ENCODE peak calls at places on chromosomes 5 and 9, in five cellular contexts. X, E, L, V and P are unnamed samples.

GRCh38 chr9:120610975-120611689 is 31.2 kb upstream of the CDK5RAP2 start:
- DNase-seq in X (no peak), E (no peak), L (no peak), V (peak; percentile 29), P (no peak)

GRCh38 chr5:4513381-4513780 is 626.7 kb upstream of the ADAMTS16 start:
- DNase-seq in X (no peak), E (no peak), L (no peak), V (no peak), P (no peak)

GRCh38 chr9:37437616-37438015 is 15.1 kb downstream of the GRHPR start:
- DNase-seq in X (no peak), E (no peak), L (no peak), V (no peak), P (no peak)

GRCh38 chr9:121026260-121026691 is 23.8 kb downstream of the C5 start:
- DNase-seq in X (no peak), E (no peak), L (no peak), V (peak; percentile 49), P (peak; percentile 15)

GRCh38 chr9:6938447-6938846 is 180.7 kb downstream of the KDM4C start:
- DNase-seq in X (no peak), E (no peak), L (no peak), V (peak; percentile 36), P (no peak)

GRCh38 chr9:36327903-36328302 is 69.7 kb upstream of the GNE start:
- DNase-seq in X (no peak), E (no peak), L (no peak), V (no peak), P (no peak)

GRCh38 chr5:126998201-126998631 is 32.1 kb downstream of the MARCHF3 start:
- DNase-seq in X (no peak), E (no peak), L (peak; percentile 72), V (no peak), P (no peak)

GRCh38 chr9:90998573-90998972 is 197.0 kb downstream of the SYK start:
- DNase-seq in X (no peak), E (no peak), L (no peak), V (no peak), P (no peak)

GRCh38 chr9:88230612-88231011 is 92.3 kb upstream of the SPATA31C2 start:
- DNase-seq in X (no peak), E (no peak), L (no peak), V (no peak), P (no peak)

GRCh38 chr5:171419663-171420428 is 399 bp downstream of the FGF18 start:
- DNase-seq in X (no peak), E (no peak), L (peak; percentile 83), V (no peak), P (peak; percentile 48)

GRCh38 chr5:52983731-52984620 is 5.2 kb upstream of the ITGA2 start:
- DNase-seq in X (no peak), E (no peak), L (no peak), V (no peak), P (no peak)

GRCh38 chr9:136728548-136729123 is 14.1 kb downstream of the LCN10 start:
- DNase-seq in X (no peak), E (no peak), L (peak; percentile 83), V (no peak), P (no peak)

GRCh38 chr5:41370482-41370881 is 139.9 kb downstream of the PLCXD3 start:
- DNase-seq in X (no peak), E (no peak), L (no peak), V (no peak), P (no peak)

GRCh38 chr5:1881273-1881586 is 1.5 kb downstream of the IRX4 start:
- DNase-seq in X (no peak), E (no peak), L (peak; percentile 90), V (no peak), P (no peak)

GRCh38 chr5:97071101-97071500 is 71.3 kb downstream of the LIX1 start:
- DNase-seq in X (peak; percentile 40), E (peak; percentile 11), L (no peak), V (no peak), P (no peak)

GRCh38 chr9:109342878-109343277 is 22.0 kb upstream of the EPB41L4B start:
- DNase-seq in X (no peak), E (no peak), L (no peak), V (no peak), P (peak; percentile 97)

GRCh38 chr5:66608501-66608900 is 12.3 kb downstream of the MAST4 start:
- DNase-seq in X (no peak), E (no peak), L (no peak), V (no peak), P (no peak)

GRCh38 chr5:139875957-139876356 is 80.3 kb downstream of the PSD2 start:
- DNase-seq in X (no peak), E (no peak), L (no peak), V (no peak), P (no peak)

GRCh38 chr5:69492391-69493234 is at the start of gene OCLN:
- DNase-seq in X (no peak), E (no peak), L (peak; percentile 98), V (peak; percentile 78), P (peak; percentile 90)

GRCh38 chr9:101172671-101173070 is 144.1 kb downstream of the PLPPR1 start:
- DNase-seq in X (no peak), E (no peak), L (no peak), V (no peak), P (no peak)

GRCh38 chr5:32936329-32936728 is 225.2 kb downstream of the NPR3 start:
- DNase-seq in X (no peak), E (no peak), L (no peak), V (no peak), P (no peak)

GRCh38 chr9:120935383-120935857 is 8.8 kb upstream of the TRAF1 start:
- DNase-seq in X (peak; percentile 97), E (peak; percentile 96), L (peak; percentile 21), V (no peak), P (peak; percentile 91)

GRCh38 chr9:84993105-84993504 is 323.6 kb downstream of the NTRK2 start:
- DNase-seq in X (no peak), E (no peak), L (peak; percentile 71), V (no peak), P (no peak)

GRCh38 chr5:4348919-4349318 is 753.3 kb downstream of the IRX1 start:
- DNase-seq in X (no peak), E (no peak), L (no peak), V (no peak), P (no peak)

GRCh38 chr9:105158020-105158419 is 86.4 kb upstream of the SLC44A1 start:
- DNase-seq in X (no peak), E (no peak), L (no peak), V (no peak), P (no peak)
- H3K4me1 ChIP-seq in X (no peaks in the 10 kb centered on the region), E (no peaks in the 10 kb centered on the region), L (no peaks in the 10 kb centered on the region), V (peaks cover 32% of the 10 kb centered on the region), P (no peaks in the 10 kb centered on the region)

DNA sequence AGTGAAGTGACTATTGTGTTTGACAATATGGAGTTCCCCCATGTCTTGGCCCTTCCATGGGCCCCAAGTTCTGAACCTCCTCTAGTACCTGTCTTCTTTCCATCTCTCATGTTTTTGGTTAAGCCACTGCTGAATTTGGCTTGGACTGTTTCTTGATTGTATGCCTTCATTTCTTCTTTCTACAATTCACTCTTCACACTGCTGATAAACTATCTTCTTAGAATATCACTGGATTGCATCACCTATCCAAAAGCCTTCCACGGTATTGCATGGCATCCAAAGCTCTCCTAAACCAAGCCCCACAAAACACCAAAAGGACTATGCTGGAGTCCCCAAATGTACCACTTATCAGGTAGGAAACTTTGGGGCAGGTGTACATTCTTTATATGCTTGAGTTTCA is 4.3 kb upstream of the POC5 start:
- DNase-seq in X (no peak), E (no peak), L (no peak), V (no peak), P (no peak)
- H3K4me1 ChIP-seq in X (no peaks in the 10 kb centered on the region), E (no peaks in the 10 kb centered on the region), L (no peaks in the 10 kb centered on the region), V (peaks cover 22% of the 10 kb centered on the region), P (no peaks in the 10 kb centered on the region)

GRCh38 chr9:72354704-72355103 is 10.3 kb downstream of the ZFAND5 start:
- DNase-seq in X (no peak), E (no peak), L (no peak), V (no peak), P (no peak)

GRCh38 chr9:72352911-72353388 is 12.1 kb downstream of the ZFAND5 start:
- DNase-seq in X (no peak), E (no peak), L (no peak), V (no peak), P (no peak)

GRCh38 chr9:72351538-72352453 is 13.2 kb downstream of the ZFAND5 start:
- DNase-seq in X (no peak), E (no peak), L (peak; percentile 59), V (no peak), P (no peak)

GRCh38 chr9:72355153-72355552 is 9.9 kb downstream of the ZFAND5 start:
- DNase-seq in X (no peak), E (no peak), L (no peak), V (no peak), P (no peak)

GRCh38 chr9:72353455-72354116 is 11.4 kb downstream of the ZFAND5 start:
- DNase-seq in X (no peak), E (no peak), L (no peak), V (peak; percentile 38), P (no peak)
- H3K4me1 ChIP-seq in X (peaks cover 4% of the 10 kb centered on the region), E (no peaks in the 10 kb centered on the region), L (peaks cover 17% of the 10 kb centered on the region), V (peaks cover 37% of the 10 kb centered on the region), P (peaks cover 8% of the 10 kb centered on the region)

GRCh38 chr9:15293727-15294405 is 13.2 kb downstream of the TTC39B start:
- DNase-seq in X (no peak), E (no peak), L (no peak), V (no peak), P (no peak)
- H3K4me1 ChIP-seq in X (peaks cover 11% of the 10 kb centered on the region), E (peaks cover 15% of the 10 kb centered on the region), L (peaks cover 11% of the 10 kb centered on the region), V (peaks cover 51% of the 10 kb centered on the region), P (peaks cover 6% of the 10 kb centered on the region)

GRCh38 chr9:131419029-131419614 is 25.2 kb downstream of the PRRC2B start:
- DNase-seq in X (no peak), E (no peak), L (no peak), V (no peak), P (no peak)
- H3K4me1 ChIP-seq in X (peaks cover 6% of the 10 kb centered on the region), E (peaks cover 51% of the 10 kb centered on the region), L (peaks cover 36% of the 10 kb centered on the region), V (peaks cover 93% of the 10 kb centered on the region), P (peaks cover 44% of the 10 kb centered on the region)

GRCh38 chr5:54325610-54326311 is 15.4 kb upstream of the ARL15 start:
- DNase-seq in X (no peak), E (no peak), L (no peak), V (no peak), P (no peak)

GRCh38 chr5:54325272-54325609 is 14.9 kb upstream of the ARL15 start:
- DNase-seq in X (no peak), E (no peak), L (no peak), V (no peak), P (no peak)

GRCh38 chr5:54323462-54323861 is 13.1 kb upstream of the ARL15 start:
- DNase-seq in X (no peak), E (no peak), L (no peak), V (no peak), P (no peak)

GRCh38 chr5:54324651-54325271 is 14.4 kb upstream of the ARL15 start:
- DNase-seq in X (no peak), E (no peak), L (no peak), V (no peak), P (no peak)

DNA sequence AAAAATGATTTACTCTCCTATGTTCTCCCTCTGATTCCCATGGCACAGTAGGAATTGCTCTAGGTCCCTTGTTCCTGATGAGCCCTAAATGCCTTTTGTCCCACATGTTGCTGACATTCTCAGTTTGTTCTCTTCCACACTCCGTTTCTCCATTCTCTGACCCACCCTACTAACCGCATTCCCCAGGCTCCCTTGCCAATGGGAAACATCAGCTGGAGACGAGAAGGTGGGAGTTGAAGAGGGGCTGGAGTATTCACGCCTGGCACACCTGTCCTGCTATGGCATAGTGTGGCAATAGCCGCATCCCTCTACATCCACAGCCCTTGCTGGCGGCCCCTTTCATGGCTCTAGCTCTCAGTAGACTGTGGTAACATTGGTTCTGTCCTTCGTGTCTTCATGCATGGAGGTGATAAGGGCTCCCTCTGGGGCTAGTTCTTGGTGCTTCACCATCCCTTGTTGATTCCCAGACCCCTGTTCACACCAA is 16.3 kb upstream of the ARL15 start:
- DNase-seq in X (no peak), E (no peak), L (no peak), V (no peak), P (no peak)
- H3K4me1 ChIP-seq in X (no peaks in the 10 kb centered on the region), E (no peaks in the 10 kb centered on the region), L (no peaks in the 10 kb centered on the region), V (no peaks in the 10 kb centered on the region), P (no peaks in the 10 kb centered on the region)